ENCODE peak calls at places on chromosome 12, in four cellular contexts. C is adrenal gland, J is neural progenitor cell, T is heart left ventricle. W is an unnamed sample.

GRCh38 chr12:78442454-78442801 is 422.1 kb upstream of the SYT1 start:
- DNase-seq in C (no peak), J (no peak), T (no peak), W (no peak)

GRCh38 chr12:109606261-109607028 is 32.9 kb downstream of the MVK start:
- DNase-seq in J (peak; percentile 98), T (peak; percentile 73), C (no peak), W (no peak)

GRCh38 chr12:66735275-66735674 is 56.4 kb upstream of the GRIP1 start:
- DNase-seq in J (no peak), T (no peak), C (no peak), W (no peak)

GRCh38 chr12:67539946-67540345 is 108.6 kb upstream of the DYRK2 start:
- DNase-seq in T (no peak), J (no peak), C (no peak), W (no peak)

GRCh38 chr12:92929957-92930356 is 862 bp upstream of the EEA1 start:
- DNase-seq in T (no peak), J (no peak), C (no peak), W (no peak)

GRCh38 chr12:39431002-39431796 is 11.7 kb downstream of the KIF21A start:
- DNase-seq in T (no peak), J (no peak), C (no peak), W (no peak)

GRCh38 chr12:77847665-77848431 is 17.2 kb downstream of the NAV3 start:
- DNase-seq in C (no peak), T (no peak), J (no peak), W (no peak)

GRCh38 chr12:49693931-49694439 is 13.2 kb downstream of the FMNL3 start:
- DNase-seq in T (no peak), J (no peak), C (no peak), W (no peak)

GRCh38 chr12:131085816-131086591 is 132.3 kb downstream of the ADGRD1 start:
- DNase-seq in T (no peak), J (no peak), C (no peak), W (no peak)

GRCh38 chr12:128571906-128572305 is 251.9 kb downstream of the SLC15A4 start:
- DNase-seq in J (no peak), C (no peak), T (no peak), W (no peak)

GRCh38 chr12:96099986-96100385 is 64.6 kb upstream of the LTA4H start:
- DNase-seq in T (peak; percentile 34), C (no peak), J (no peak), W (no peak)

GRCh38 chr12:75725505-75726120 is 214.2 kb upstream of the KRR1 start:
- DNase-seq in J (no peak), T (no peak), C (peak; percentile 17), W (no peak)

DNA sequence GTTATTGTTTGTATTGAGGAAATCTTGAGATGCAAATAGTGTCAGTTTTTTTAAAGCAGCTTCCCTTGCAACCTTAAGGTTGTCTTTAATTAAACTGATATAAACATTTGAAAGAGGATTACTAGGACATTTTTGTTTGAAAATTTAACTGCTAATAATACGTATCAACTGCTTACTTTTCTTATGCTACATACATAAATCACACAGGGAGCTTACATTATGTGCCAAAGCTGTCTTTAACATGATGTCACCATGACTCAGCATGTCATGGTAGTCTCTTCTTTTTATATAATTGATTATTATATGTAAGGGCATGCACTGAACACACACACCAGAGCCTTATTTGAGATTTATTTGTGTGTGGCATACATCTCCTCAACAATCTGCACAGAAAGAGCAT is 63.0 kb upstream of the PTHLH start:
- DNase-seq in T (no peak), C (no peak), J (no peak), W (no peak)
- H3K4me3 ChIP-seq in T (no peak overlapping the region), C (no peak overlapping the region), J (no peak overlapping the region), W (no peak overlapping the region)

GRCh38 chr12:13028825-13029570 is 15.2 kb upstream of the FAM234B start:
- DNase-seq in C (no peak), J (peak; percentile 75), T (no peak), W (no peak)
- H3K27ac ChIP-seq in C (no peak overlapping the region), J (peak overlapping the region; percentile 62), T (no peak overlapping the region), W (no peak overlapping the region)

DNA sequence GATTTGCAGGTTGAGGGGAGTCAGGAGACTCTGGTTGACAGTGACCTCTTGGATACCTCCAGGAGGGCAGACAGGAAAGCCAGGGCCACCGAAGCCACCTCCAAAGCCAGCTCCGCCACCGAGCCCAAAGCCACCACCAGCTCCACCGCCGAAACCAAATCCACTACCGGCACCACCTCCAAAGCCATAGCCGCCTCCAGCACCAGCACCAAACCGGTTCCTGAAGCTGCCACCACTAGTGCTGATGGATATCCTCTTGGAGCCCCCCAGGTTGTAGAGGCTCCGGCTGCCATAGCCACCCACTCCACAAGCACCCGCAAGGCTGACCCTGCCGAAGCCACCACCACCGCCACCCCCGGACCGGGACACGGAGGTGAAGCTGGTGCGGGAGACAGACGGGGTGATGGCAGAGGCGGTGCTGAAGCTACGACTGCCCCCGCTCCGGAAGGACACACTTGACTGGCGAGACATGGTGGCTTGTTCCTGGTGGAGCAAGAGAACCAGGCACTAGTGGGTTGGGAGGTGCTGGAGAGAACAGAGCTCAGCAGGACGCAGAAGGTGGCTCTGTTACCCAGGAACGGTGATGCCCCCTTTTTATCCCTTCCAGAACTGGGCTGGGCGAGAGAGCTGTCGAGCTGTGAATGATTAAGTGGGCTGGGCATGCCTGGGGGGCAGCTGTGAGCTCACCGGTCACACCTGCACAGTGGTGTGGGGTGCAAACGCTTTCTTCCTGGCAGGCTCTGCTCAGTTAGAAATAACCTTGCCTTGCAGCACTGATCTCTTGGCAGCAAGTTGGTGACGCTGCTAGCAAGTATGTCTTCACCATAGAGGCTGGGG is at the start of gene KRT5:
- DNase-seq in T (no peak), J (no peak), C (no peak), W (peak; percentile 11)
- H3K27me3 ChIP-seq in T (no peaks in the 10 kb centered on the region), J (no peaks in the 10 kb centered on the region), C (no peaks in the 10 kb centered on the region), W (no peaks in the 10 kb centered on the region)

GRCh38 chr12:116524311-116524710 is 34.9 kb upstream of the MAP1LC3B2 start:
- DNase-seq in T (no peak), J (no peak), C (no peak), W (no peak)

GRCh38 chr12:116528498-116528897 is 30.7 kb upstream of the MAP1LC3B2 start:
- DNase-seq in T (no peak), C (no peak), J (no peak), W (no peak)

GRCh38 chr12:116528067-116528466 is 31.1 kb upstream of the MAP1LC3B2 start:
- DNase-seq in J (no peak), T (no peak), C (no peak), W (no peak)

GRCh38 chr12:116524964-116525379 is 34.2 kb upstream of the MAP1LC3B2 start:
- DNase-seq in J (peak; percentile 60), T (no peak), C (no peak), W (no peak)

DNA sequence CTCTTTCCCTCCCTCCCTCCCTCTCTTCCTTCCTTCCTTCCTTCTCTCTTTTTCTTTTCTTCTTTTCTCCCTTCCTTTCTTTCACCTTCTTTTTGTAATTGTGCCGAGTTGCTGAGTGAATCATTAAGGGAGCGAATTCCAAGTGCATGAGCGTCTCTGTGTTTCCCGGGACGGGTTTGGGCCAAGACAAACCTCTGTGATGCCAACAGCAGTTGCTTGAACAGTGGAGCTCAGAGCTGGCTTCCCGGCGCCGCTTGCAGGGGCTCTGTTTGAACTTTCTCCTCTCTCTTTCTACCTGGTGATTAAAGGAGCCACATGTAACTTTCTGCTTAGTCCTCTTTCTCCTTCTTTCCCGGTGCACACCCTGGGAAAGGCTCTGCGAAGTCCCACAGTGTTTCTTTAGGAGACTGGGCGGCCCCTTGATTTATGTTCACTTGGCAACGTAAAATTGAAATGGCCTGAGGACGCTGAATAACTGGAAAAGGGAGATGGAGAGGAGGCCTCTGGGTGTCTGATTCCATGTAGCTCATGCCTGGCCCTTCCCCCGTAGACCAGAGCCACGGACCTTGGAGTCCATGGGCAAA is 33.7 kb upstream of the MAP1LC3B2 start:
- DNase-seq in T (peak; percentile 69), J (no peak), C (peak; percentile 69), W (peak; percentile 47)
- H3K4me3 ChIP-seq in T (no peak overlapping the region), J (no peak overlapping the region), C (no peak overlapping the region), W (no peak overlapping the region)

W was measured in colonic mucosa.